ENCODE peak calls at places on chromosomes 12 and 14, in five cellular contexts. F is astrocyte of the spinal cord, U is heart left ventricle, M is transverse colon, Y is heart right ventricle. P is an unnamed sample.
A peak's percentile ranks its signal among the peaks of the same experiment; 100 is the strongest.

GRCh38 chr12:124397807-124398577 is 103.1 kb downstream of the RFLNA start:
- DNase-seq in M (peak; percentile 72), U (no peak), Y (no peak), F (no peak), P (no peak)

GRCh38 chr14:61188936-61189808 is 92.0 kb downstream of the TMEM30B start:
- DNase-seq in Y (peak; percentile 34), U (peak; percentile 53), F (peak; percentile 90), M (peak; percentile 23), P (no peak)

GRCh38 chr12:123389560-123390351 is 5.8 kb downstream of the KMT5A start:
- DNase-seq in M (peak; percentile 79), U (peak; percentile 59), F (peak; percentile 26), Y (peak; percentile 58), P (no peak)

GRCh38 chr12:132275110-132275531 is 54.3 kb downstream of the GALNT9 start:
- DNase-seq in F (no peak), U (no peak), M (peak; percentile 43), Y (no peak), P (peak; percentile 11)

GRCh38 chr12:104567832-104568490 is 111.2 kb downstream of the CHST11 start:
- DNase-seq in U (no peak), F (no peak), M (no peak), Y (no peak), P (no peak)

GRCh38 chr12:121748571-121749265 is 36.2 kb downstream of the TMEM120B start:
- DNase-seq in Y (peak; percentile 26), F (peak; percentile 89), M (no peak), U (no peak), P (peak; percentile 47)

GRCh38 chr14:51331651-51332367 is 91.8 kb downstream of the TMX1 start:
- DNase-seq in M (no peak), U (no peak), F (no peak), Y (no peak), P (no peak)

GRCh38 chr12:57993030-57993429 is 51.7 kb downstream of the ATP23 start:
- DNase-seq in U (no peak), F (peak; percentile 15), M (no peak), Y (no peak), P (no peak)

GRCh38 chr12:9079883-9080673 is 35.6 kb downstream of the A2M start:
- DNase-seq in U (no peak), F (no peak), Y (no peak), M (no peak), P (no peak)

GRCh38 chr12:4664111-4664510 is 15.2 kb downstream of the NDUFA9 start:
- DNase-seq in Y (no peak), F (peak; percentile 79), U (no peak), M (no peak), P (peak; percentile 59)

GRCh38 chr14:105853089-105853906 is 326.9 kb downstream of the TMEM121 start:
- DNase-seq in M (peak; percentile 7), U (no peak), F (no peak), Y (peak; percentile 3), P (no peak)

GRCh38 chr14:90428676-90429075 is 31.8 kb downstream of the CALM1 start:
- DNase-seq in Y (no peak), F (no peak), M (no peak), U (no peak), P (no peak)

GRCh38 chr14:31457665-31458659 is 656 bp upstream of the DTD2 start:
- DNase-seq in M (no peak), U (no peak), F (no peak), Y (no peak), P (no peak)

GRCh38 chr12:42705863-42706262 is 116.3 kb upstream of the PRICKLE1 start:
- DNase-seq in M (peak; percentile 45), Y (peak; percentile 74), U (peak; percentile 75), F (peak; percentile 97), P (peak; percentile 86)

GRCh38 chr14:31228533-31228932 is 20.9 kb upstream of the HECTD1 start:
- DNase-seq in Y (no peak), M (no peak), U (no peak), F (no peak), P (no peak)

GRCh38 chr12:120234643-120235368 is 30.7 kb downstream of the PXN start:
- DNase-seq in M (peak; percentile 77), U (peak; percentile 85), Y (peak; percentile 88), F (peak; percentile 96), P (peak; percentile 95)

GRCh38 chr14:63134801-63135200 is 69.4 kb upstream of the RHOJ start:
- DNase-seq in Y (no peak), U (no peak), F (peak; percentile 16), M (no peak), P (no peak)

GRCh38 chr12:26845057-26845666 is 12.2 kb upstream of the ITPR2 start:
- DNase-seq in U (peak; percentile 69), M (peak; percentile 61), F (peak; percentile 31), Y (peak; percentile 74), P (no peak)

GRCh38 chr14:50363734-50364113 is 33.0 kb downstream of the CDKL1 start:
- DNase-seq in F (no peak), M (peak; percentile 48), Y (no peak), U (no peak), P (no peak)

GRCh38 chr14:75247286-75247922 is 31.2 kb upstream of the FOS start:
- DNase-seq in U (no peak), Y (no peak), M (peak; percentile 44), F (no peak), P (no peak)

GRCh38 chr12:49446571-49446970 is 79.3 kb downstream of the SPATS2 start:
- DNase-seq in U (no peak), F (no peak), M (no peak), Y (no peak), P (no peak)

GRCh38 chr12:2035421-2036080 is 17.2 kb upstream of the CACNA1C start:
- DNase-seq in Y (no peak), M (no peak), F (no peak), U (no peak), P (no peak)

GRCh38 chr14:75979071-75979571 is 2.7 kb downstream of the TGFB3 start:
- DNase-seq in Y (no peak), U (no peak), F (peak; percentile 47), M (peak; percentile 23), P (no peak)

GRCh38 chr14:103543721-103544626 is 15.0 kb downstream of the TRMT61A start:
- DNase-seq in Y (no peak), F (no peak), M (peak; percentile 51), U (peak; percentile 65), P (no peak)

GRCh38 chr12:20372326-20373097 is 4.2 kb downstream of the PDE3A start:
- DNase-seq in F (no peak), Y (no peak), M (no peak), U (no peak), P (no peak)
- H3K4me3 ChIP-seq in F (no peak overlapping the region), Y (peak overlapping the region; percentile 67), M (peak overlapping the region; percentile 92), U (peak overlapping the region; percentile 77), P (no peak overlapping the region)

GRCh38 chr14:99609245-99610117 is 5.5 kb upstream of the CCDC85C start:
- DNase-seq in Y (no peak), F (no peak), U (no peak), M (peak; percentile 32), P (no peak)
- TF ChIP-seq CTCF in Y (no peak), F (no peak), U (no peak), M (no peak), P (peak; percentile 64)

DNA sequence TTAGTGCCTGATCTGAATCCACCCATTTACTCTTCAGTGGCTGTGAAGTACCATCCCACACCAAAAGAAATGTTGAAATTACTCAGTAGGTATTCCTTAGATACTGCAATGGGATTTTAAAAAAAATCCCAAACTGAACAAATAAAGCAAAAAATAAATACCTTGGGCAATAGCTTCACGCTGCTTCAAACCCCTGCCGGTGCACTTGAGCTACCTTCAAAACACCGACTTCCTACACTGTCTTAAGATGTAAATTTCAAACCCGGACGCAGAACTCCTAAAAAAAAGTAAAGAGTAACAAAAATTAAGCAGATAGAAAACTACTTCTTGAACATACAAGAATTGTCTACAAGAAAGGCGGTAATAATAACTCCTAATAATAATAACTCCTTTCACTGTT is 677 bp downstream of the ABCC9 start:
- DNase-seq in F (no peak), U (no peak), M (no peak), Y (no peak), P (no peak)
- H3K4me3 ChIP-seq in F (peak overlapping the region; percentile 48), U (peak overlapping the region; percentile 50), M (peak overlapping the region; percentile 48), Y (peak overlapping the region; percentile 50), P (peak overlapping the region; percentile 51)

GRCh38 chr12:118827047-118827446 is 154.3 kb upstream of the SRRM4 start:
- DNase-seq in U (no peak), M (no peak), F (no peak), Y (no peak), P (no peak)

GRCh38 chr12:118816296-118816695 is 165.0 kb upstream of the SRRM4 start:
- DNase-seq in M (no peak), U (no peak), F (no peak), Y (no peak), P (no peak)

DNA sequence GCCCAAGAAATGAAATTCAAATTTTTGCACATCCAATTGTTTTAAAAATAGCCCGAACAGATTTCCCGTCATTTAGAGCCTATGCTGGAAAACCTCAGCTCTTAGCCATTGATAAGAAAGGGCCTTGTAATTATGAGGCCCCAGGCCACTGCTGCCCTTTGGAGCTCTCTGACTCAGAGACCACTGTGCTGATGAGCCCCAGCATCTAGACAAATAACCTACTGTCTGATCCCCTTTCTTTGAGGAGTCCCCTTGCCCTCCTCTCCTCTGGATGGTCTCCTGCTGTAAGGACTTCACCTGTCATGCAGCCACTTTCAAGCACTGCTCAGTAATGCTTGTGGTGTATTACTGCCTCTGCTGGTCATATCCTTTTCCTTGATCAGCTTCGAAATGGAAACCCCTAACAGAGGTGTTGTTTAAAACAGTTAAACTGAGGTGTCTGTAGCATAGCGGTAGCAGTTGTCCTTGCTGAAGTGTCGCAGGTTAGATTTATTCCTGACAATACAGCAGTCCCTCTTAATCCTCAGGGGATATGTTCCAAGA is 159.9 kb upstream of the SRRM4 start:
- DNase-seq in Y (no peak), U (no peak), F (no peak), M (no peak), P (no peak)
- TF ChIP-seq CTCF in Y (no peak), U (no peak), F (no peak), M (no peak), P (no peak)

DNA sequence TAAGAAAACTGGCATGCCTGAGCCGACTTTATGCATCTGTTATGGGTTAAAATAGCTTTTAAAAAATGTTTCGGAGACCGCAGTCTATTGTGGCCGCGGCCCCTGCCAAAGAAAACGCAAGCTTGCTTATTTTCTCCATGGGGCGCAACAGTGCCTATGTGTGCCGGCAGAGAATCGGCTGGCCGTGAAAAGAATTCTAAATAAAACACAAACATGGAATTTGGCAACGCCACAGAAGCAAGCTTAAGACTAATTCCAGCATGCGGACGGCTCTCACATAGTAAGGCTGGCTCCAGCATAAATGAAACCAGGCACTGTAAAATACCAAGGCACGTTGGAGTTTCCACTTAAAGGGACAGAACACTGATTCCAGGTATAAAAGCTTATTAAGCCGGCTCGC is 56.7 kb downstream of the BCL11B start:
- DNase-seq in F (peak; percentile 97), M (no peak), U (no peak), Y (no peak), P (peak; percentile 38)
- H3K4me3 ChIP-seq in F (no peak overlapping the region), M (peak overlapping the region; percentile 8), U (no peak overlapping the region), Y (no peak overlapping the region), P (no peak overlapping the region)

GRCh38 chr14:25381498-25381897 is 331.6 kb upstream of the STXBP6 start:
- DNase-seq in F (no peak), U (no peak), M (no peak), Y (no peak), P (no peak)
- TF ChIP-seq CTCF in F (peak; percentile 19), U (no peak), M (no peak), Y (no peak), P (no peak)

GRCh38 chr14:94486883-94487282 is 10.9 kb upstream of the SERPINA9 start:
- DNase-seq in F (no peak), Y (no peak), U (no peak), M (no peak), P (no peak)
- H3K4me3 ChIP-seq in F (no peak overlapping the region), Y (no peak overlapping the region), U (no peak overlapping the region), M (no peak overlapping the region), P (no peak overlapping the region)